ENCODE peak calls at places on chromosomes 3 and 15, in nine cellular contexts. Q is H7; T is LoVo; M is activated T-cell treated with anti-CD3 and anti-CD28 coated beads, Interleukin-2, amount 50 U/mL, for 72 hours; L is HuH-7.5; G is AG09309; D is NCI-H748 treated with DMSO at 0.1 percent for 48 hours; H is mesothelial cell of epicardium; F is naive thymus-derived CD4-positive, alpha-beta T cell. Y is an unnamed sample.

GRCh38 chr3:195889843-195890407 is 18.4 kb downstream of the TNK2 start:
- DNase-seq in L (no peak), H (no peak), F (no peak), Q (peak; percentile 89), G (no peak), T (no peak), D (no peak), M (no peak), Y (no peak)

GRCh38 chr15:79944625-79945024 is 26.4 kb downstream of the BCL2A1 start:
- DNase-seq in T (no peak), D (no peak), F (no peak), H (no peak), M (no peak), L (no peak), G (no peak), Q (no peak), Y (no peak)

GRCh38 chr15:90400759-90401314 is 12.8 kb downstream of the IQGAP1 start:
- DNase-seq in T (peak; percentile 97), D (peak; percentile 62), F (peak; percentile 83), M (peak; percentile 68), G (peak; percentile 85), H (no peak), L (peak; percentile 81), Q (peak; percentile 58), Y (peak; percentile 68)

GRCh38 chr3:192156382-192156781 is 571.0 kb downstream of the FGF12 start:
- DNase-seq in M (no peak), H (no peak), D (no peak), L (no peak), Q (no peak), T (no peak), F (no peak), G (no peak), Y (no peak)

GRCh38 chr3:193803288-193803687 is 210.3 kb downstream of the OPA1 start:
- DNase-seq in F (no peak), Q (no peak), M (no peak), H (no peak), L (no peak), D (peak; percentile 0), T (no peak), G (no peak), Y (no peak)

GRCh38 chr3:188349963-188350332 is 196.0 kb downstream of the LPP start:
- DNase-seq in G (no peak), F (no peak), L (no peak), T (no peak), M (no peak), H (no peak), Q (no peak), D (no peak), Y (no peak)

GRCh38 chr3:15781131-15781530 is 16.6 kb downstream of the ANKRD28 start:
- DNase-seq in D (no peak), H (no peak), G (no peak), Q (no peak), F (no peak), L (no peak), M (no peak), T (no peak), Y (no peak)

GRCh38 chr3:192077795-192078497 is 617.0 kb downstream of the PYDC2 start:
- DNase-seq in H (no peak), L (no peak), D (no peak), G (no peak), F (no peak), M (no peak), T (peak; percentile 20), Q (no peak), Y (no peak)

GRCh38 chr3:177488740-177489139 is 291.5 kb upstream of the TBL1XR1 start:
- DNase-seq in G (no peak), Q (no peak), F (no peak), H (no peak), D (no peak), L (no peak), T (no peak), M (no peak), Y (no peak)

GRCh38 chr15:92306662-92307061 is 87.0 kb upstream of the ST8SIA2 start:
- DNase-seq in D (no peak), L (no peak), M (no peak), Q (peak; percentile 28), H (no peak), T (no peak), F (no peak), G (no peak), Y (no peak)

GRCh38 chr3:80537680-80538079 is 769.9 kb upstream of the ROBO1 start:
- DNase-seq in F (no peak), L (no peak), D (no peak), M (no peak), G (no peak), Q (no peak), T (no peak), H (no peak), Y (no peak)

GRCh38 chr15:64892850-64893403 is 18.8 kb upstream of the ANKDD1A start:
- DNase-seq in F (no peak), L (no peak), D (no peak), G (no peak), H (no peak), M (peak; percentile 66), T (no peak), Q (no peak), Y (peak; percentile 18)

GRCh38 chr3:133119146-133119545 is 81.0 kb downstream of the TMEM108 start:
- DNase-seq in H (no peak), Q (no peak), F (no peak), L (no peak), M (no peak), G (no peak), T (no peak), D (no peak), Y (no peak)